ENCODE peak calls at places on chromosome 17, in seven cellular contexts. One of them, this sample, is unnamed.
A peak's percentile ranks its signal among the peaks of the same experiment; 100 is the strongest.

GRCh38 chr17:47427985-47428384 is 102.9 kb upstream of the NPEPPS start:
- DNase-seq in AG04449: no peak
- DNase-seq in BJ: no peak
- DNase-seq in RWPE1: no peak
- DNase-seq in GM23248: no peak
- DNase-seq in amygdala: no peak
- DNase-seq in activated CD4-positive, CD25-positive, alpha-beta regulatory T cell treated with anti-CD3 and anti-CD28 coated beads, Interleukin-2, amount 50 U/mL, for 72 hours: no peak
- DNase-seq in this sample: no peak

GRCh38 chr17:60193482-60193881 is 43.7 kb downstream of the CA4 start:
- DNase-seq in AG04449: no peak
- DNase-seq in BJ: no peak
- DNase-seq in RWPE1: no peak
- DNase-seq in GM23248: no peak
- DNase-seq in amygdala: no peak
- DNase-seq in activated CD4-positive, CD25-positive, alpha-beta regulatory T cell treated with anti-CD3 and anti-CD28 coated beads, Interleukin-2, amount 50 U/mL, for 72 hours: no peak
- DNase-seq in this sample: no peak

GRCh38 chr17:39183766-39184165 is 13.7 kb downstream of the CACNB1 start:
- DNase-seq in AG04449: no peak
- DNase-seq in BJ: no peak
- DNase-seq in RWPE1: no peak
- DNase-seq in GM23248: no peak
- DNase-seq in amygdala: no peak
- DNase-seq in activated CD4-positive, CD25-positive, alpha-beta regulatory T cell treated with anti-CD3 and anti-CD28 coated beads, Interleukin-2, amount 50 U/mL, for 72 hours: no peak
- DNase-seq in this sample: no peak

GRCh38 chr17:80859004-80859941 is 132.4 kb upstream of the CHMP6 start:
- DNase-seq in AG04449: peak; percentile 76
- DNase-seq in BJ: peak; percentile 60
- DNase-seq in RWPE1: peak; percentile 56
- DNase-seq in GM23248: peak; percentile 92
- DNase-seq in amygdala: peak; percentile 66
- DNase-seq in activated CD4-positive, CD25-positive, alpha-beta regulatory T cell treated with anti-CD3 and anti-CD28 coated beads, Interleukin-2, amount 50 U/mL, for 72 hours: no peak
- DNase-seq in this sample: peak; percentile 10

GRCh38 chr17:50036455-50037320 is 19.2 kb upstream of the ITGA3 start:
- DNase-seq in AG04449: no peak
- DNase-seq in BJ: no peak
- DNase-seq in RWPE1: no peak
- DNase-seq in GM23248: no peak
- DNase-seq in amygdala: no peak
- DNase-seq in activated CD4-positive, CD25-positive, alpha-beta regulatory T cell treated with anti-CD3 and anti-CD28 coated beads, Interleukin-2, amount 50 U/mL, for 72 hours: no peak
- DNase-seq in this sample: no peak

GRCh38 chr17:30924341-30924740 is 2.6 kb downstream of the ADAP2 start:
- DNase-seq in AG04449: no peak
- DNase-seq in BJ: no peak
- DNase-seq in RWPE1: no peak
- DNase-seq in GM23248: no peak
- DNase-seq in amygdala: no peak
- DNase-seq in activated CD4-positive, CD25-positive, alpha-beta regulatory T cell treated with anti-CD3 and anti-CD28 coated beads, Interleukin-2, amount 50 U/mL, for 72 hours: no peak
- DNase-seq in this sample: no peak

GRCh38 chr17:32523017-32523680 is 36.4 kb downstream of the CDK5R1 start:
- DNase-seq in AG04449: no peak
- DNase-seq in BJ: no peak
- DNase-seq in RWPE1: no peak
- DNase-seq in GM23248: no peak
- DNase-seq in amygdala: no peak
- DNase-seq in activated CD4-positive, CD25-positive, alpha-beta regulatory T cell treated with anti-CD3 and anti-CD28 coated beads, Interleukin-2, amount 50 U/mL, for 72 hours: no peak
- DNase-seq in this sample: no peak

GRCh38 chr17:74340470-74341023 is 14.5 kb downstream of the KIF19 start:
- DNase-seq in AG04449: no peak
- DNase-seq in BJ: no peak
- DNase-seq in RWPE1: no peak
- DNase-seq in GM23248: no peak
- DNase-seq in amygdala: peak; percentile 64
- DNase-seq in activated CD4-positive, CD25-positive, alpha-beta regulatory T cell treated with anti-CD3 and anti-CD28 coated beads, Interleukin-2, amount 50 U/mL, for 72 hours: no peak
- DNase-seq in this sample: no peak

GRCh38 chr17:41967141-41967920 is 736 bp downstream of the CNP start:
- DNase-seq in AG04449: no peak
- DNase-seq in BJ: no peak
- DNase-seq in RWPE1: no peak
- DNase-seq in GM23248: peak; percentile 58
- DNase-seq in amygdala: peak; percentile 94
- DNase-seq in activated CD4-positive, CD25-positive, alpha-beta regulatory T cell treated with anti-CD3 and anti-CD28 coated beads, Interleukin-2, amount 50 U/mL, for 72 hours: peak; percentile 65
- DNase-seq in this sample: no peak

This sample was measured in epithelial cell of prostate.